ENCODE peak calls at places on chromosomes 13 and 19, in ten cellular contexts. J is NCI-H1092 treated with DMSO at 0.1 percent for 48 hours; R is stimulated activated CD4-positive, alpha-beta T cell treated with anti-CD3 and anti-CD28 coated beads, Interleukin-15, amount 100 ng/mL, for 1 hour; T is HT1080; A is AG04450; G is heart right ventricle; L is CD4-positive, alpha-beta T cell; X is left ventricle myocardium inferior; M is fibroblast of the conjunctiva; B is globus pallidus. I is an unnamed sample.

GRCh38 chr13:112962911-112963625 is 5.9 kb upstream of the MCF2L start:
- DNase-seq in J (no peak), R (no peak), T (no peak), A (no peak), G (no peak), L (no peak), X (no peak), M (no peak), B (no peak), I (no peak)

GRCh38 chr13:109644069-109644750 is 142.2 kb downstream of the IRS2 start:
- DNase-seq in J (no peak), R (no peak), T (no peak), A (no peak), G (no peak), L (no peak), X (no peak), M (no peak), B (no peak), I (no peak)

GRCh38 chr19:55384576-55385235 is 614 bp upstream of the TMEM238 start:
- DNase-seq in J (peak; percentile 83), R (no peak), T (no peak), A (no peak), G (peak; percentile 32), L (no peak), X (no peak), M (no peak), B (peak; percentile 29), I (no peak)

GRCh38 chr19:16095071-16095571 is 16.6 kb upstream of the RAB8A start:
- DNase-seq in J (no peak), R (no peak), T (no peak), A (no peak), G (peak; percentile 29), L (no peak), X (peak; percentile 31), M (no peak), B (no peak), I (no peak)

GRCh38 chr19:54388001-54388802 is 23.5 kb upstream of the LAIR1 start:
- DNase-seq in J (no peak), R (peak; percentile 18), T (no peak), A (no peak), G (no peak), L (peak; percentile 32), X (peak; percentile 26), M (no peak), B (no peak), I (peak; percentile 5)

GRCh38 chr13:23679214-23679613 is 109.0 kb downstream of the TNFRSF19 start:
- DNase-seq in J (no peak), R (no peak), T (peak; percentile 92), A (no peak), G (no peak), L (no peak), X (no peak), M (no peak), B (no peak), I (no peak)

GRCh38 chr19:18649371-18650047 is 12.7 kb downstream of the KLHL26 start:
- DNase-seq in J (no peak), R (no peak), T (no peak), A (no peak), G (peak; percentile 82), L (no peak), X (peak; percentile 86), M (no peak), B (peak; percentile 61), I (no peak)

GRCh38 chr19:33482486-33482885 is 39.1 kb downstream of the PEPD start:
- DNase-seq in J (no peak), R (no peak), T (no peak), A (no peak), G (no peak), L (no peak), X (no peak), M (no peak), B (no peak), I (no peak)

GRCh38 chr19:38266070-38266469 is 1.7 kb downstream of the SPINT2 start:
- DNase-seq in J (no peak), R (no peak), T (no peak), A (no peak), G (no peak), L (no peak), X (no peak), M (no peak), B (no peak), I (no peak)

GRCh38 chr13:88806438-88806837 is 1135.3 kb downstream of the SLITRK5 start:
- DNase-seq in J (no peak), R (no peak), T (no peak), A (no peak), G (no peak), L (no peak), X (no peak), M (no peak), B (no peak), I (no peak)

GRCh38 chr13:112042496-112042895 is 24.5 kb upstream of the SOX1 start:
- DNase-seq in J (no peak), R (no peak), T (peak; percentile 47), A (no peak), G (no peak), L (no peak), X (no peak), M (no peak), B (no peak), I (no peak)

GRCh38 chr19:47267350-47267759 is 7.3 kb upstream of the INAFM1 start:
- DNase-seq in J (no peak), R (no peak), T (no peak), A (no peak), G (no peak), L (no peak), X (no peak), M (no peak), B (peak; percentile 85), I (no peak)

GRCh38 chr19:4657835-4658234 is 12.3 kb downstream of the MYDGF start:
- DNase-seq in J (no peak), R (no peak), T (no peak), A (no peak), G (no peak), L (no peak), X (no peak), M (no peak), B (no peak), I (no peak)